ENCODE peak calls at places on chromosome 14, in nine cellular contexts. Q is uterus; S is fibroblast of the conjunctiva; D is sciatic nerve; E is foreskin fibroblast; R is NT2/D1; L is activated CD4-positive, alpha-beta T cell treated with anti-CD3 and anti-CD28 coated beads for 36 hours; M is osteoblast; J is naive B cell. G is an unnamed sample.

GRCh38 chr14:104147346-104148125 is 9.1 kb downstream of the KIF26A start:
- DNase-seq in Q (no peak), S (no peak), D (no peak), E (no peak), R (no peak), L (no peak), M (peak), J (no peak), G (no peak)

GRCh38 chr14:51317373-51317772 is 77.3 kb downstream of the TMX1 start:
- DNase-seq in Q (no peak), S (no peak), D (no peak), E (no peak), R (no peak), L (no peak), M (no peak), J (no peak), G (no peak)

GRCh38 chr14:105507247-105507646 is 16.2 kb downstream of the TEDC1 start:
- DNase-seq in Q (no peak), S (no peak), D (no peak), E (no peak), R (no peak), L (no peak), M (no peak), J (no peak), G (no peak)

GRCh38 chr14:61320806-61321384 is 484 bp upstream of the PRKCH start:
- DNase-seq in Q (no peak), S (no peak), D (no peak), E (no peak), R (no peak), L (no peak), M (peak), J (no peak), G (no peak)

GRCh38 chr14:93304771-93305170 is 28.1 kb downstream of the BTBD7 start:
- DNase-seq in Q (no peak), S (no peak), D (no peak), E (peak), R (no peak), L (no peak), M (no peak), J (no peak), G (no peak)

GRCh38 chr14:88023658-88024187 is 18.8 kb downstream of the GPR65 start:
- DNase-seq in Q (no peak), S (no peak), D (no peak), E (no peak), R (no peak), L (no peak), M (no peak), J (no peak), G (no peak)

GRCh38 chr14:20515846-20516245 is 10.5 kb downstream of the RNASE10 start:
- DNase-seq in Q (no peak), S (no peak), D (no peak), E (no peak), R (no peak), L (no peak), M (no peak), J (no peak), G (no peak)

GRCh38 chr14:61184117-61184516 is 97.0 kb downstream of the TMEM30B start:
- DNase-seq in Q (no peak), S (peak), D (no peak), E (peak), R (no peak), L (no peak), M (peak), J (no peak), G (peak)

GRCh38 chr14:85702937-85703336 is 173.0 kb downstream of the FLRT2 start:
- DNase-seq in Q (no peak), S (peak), D (no peak), E (peak), R (no peak), L (no peak), M (peak), J (no peak), G (peak)

GRCh38 chr14:60095781-60096450 is 4.2 kb downstream of the PCNX4 start:
- DNase-seq in Q (no peak), S (no peak), D (no peak), E (peak), R (no peak), L (no peak), M (peak), J (no peak), G (no peak)

GRCh38 chr14:23449314-23449713 is 13.9 kb upstream of the MYH7 start:
- DNase-seq in Q (no peak), S (no peak), D (no peak), E (no peak), R (no peak), L (no peak), M (no peak), J (no peak), G (no peak)

GRCh38 chr14:23831591-23831990 is 122.0 kb upstream of the DHRS4 start:
- DNase-seq in Q (no peak), S (no peak), D (no peak), E (no peak), R (no peak), L (peak), M (no peak), J (no peak), G (no peak)

GRCh38 chr14:100237735-100238418 is 1.1 kb upstream of the YY1 start:
- DNase-seq in Q (no peak), S (no peak), D (peak), E (peak), R (no peak), L (peak), M (peak), J (peak), G (no peak)

GRCh38 chr14:102088012-102088792 is 1.4 kb upstream of the HSP90AA1 start:
- DNase-seq in Q (peak), S (no peak), D (peak), E (peak), R (no peak), L (peak), M (peak), J (peak), G (no peak)

GRCh38 chr14:90777358-90777757 is 38.9 kb downstream of the TTC7B start:
- DNase-seq in Q (no peak), S (no peak), D (no peak), E (no peak), R (no peak), L (no peak), M (no peak), J (no peak), G (no peak)

GRCh38 chr14:55964081-55964480 is 154.1 kb upstream of the PELI2 start:
- DNase-seq in Q (no peak), S (no peak), D (no peak), E (no peak), R (no peak), L (no peak), M (no peak), J (no peak), G (no peak)

GRCh38 chr14:101903111-101903561 is 61.2 kb upstream of the DYNC1H1 start:
- DNase-seq in Q (no peak), S (no peak), D (no peak), E (no peak), R (no peak), L (no peak), M (no peak), J (no peak), G (no peak)

GRCh38 chr14:75553157-75553556 is 25.3 kb upstream of the FLVCR2 start:
- DNase-seq in Q (no peak), S (no peak), D (no peak), E (no peak), R (no peak), L (no peak), M (no peak), J (no peak), G (no peak)

GRCh38 chr14:70921669-70922068 is 14.4 kb downstream of the PCNX1 start:
- DNase-seq in Q (no peak), S (no peak), D (no peak), E (peak), R (no peak), L (no peak), M (no peak), J (no peak), G (no peak)

GRCh38 chr14:100470523-100470897 is 116.7 kb downstream of the BEGAIN start:
- DNase-seq in Q (no peak), S (no peak), D (no peak), E (no peak), R (no peak), L (no peak), M (no peak), J (no peak), G (no peak)

GRCh38 chr14:31270196-31270772 is 62.7 kb upstream of the HECTD1 start:
- DNase-seq in Q (no peak), S (no peak), D (no peak), E (no peak), R (no peak), L (peak), M (peak), J (no peak), G (no peak)

GRCh38 chr14:94646066-94646465 is 33.9 kb downstream of the SERPINA3 start:
- DNase-seq in Q (no peak), S (no peak), D (no peak), E (no peak), R (no peak), L (no peak), M (no peak), J (no peak), G (no peak)

GRCh38 chr14:84535491-84535890 is 994.5 kb upstream of the FLRT2 start:
- DNase-seq in Q (no peak), S (no peak), D (no peak), E (peak), R (no peak), L (no peak), M (no peak), J (no peak), G (no peak)

GRCh38 chr14:85459361-85459760 is 70.6 kb upstream of the FLRT2 start:
- DNase-seq in Q (no peak), S (no peak), D (no peak), E (peak), R (no peak), L (no peak), M (no peak), J (no peak), G (no peak)

GRCh38 chr14:27427796-27428195 is 830.0 kb upstream of the NOVA1 start:
- DNase-seq in Q (no peak), S (peak), D (no peak), E (no peak), R (no peak), L (no peak), M (no peak), J (no peak), G (no peak)

GRCh38 chr14:57835751-57836150 is 30.1 kb downstream of the SLC35F4 start:
- DNase-seq in Q (no peak), S (no peak), D (no peak), E (no peak), R (no peak), L (no peak), M (no peak), J (no peak), G (no peak)

GRCh38 chr14:25007832-25008231 is 42.1 kb downstream of the STXBP6 start:
- DNase-seq in Q (no peak), S (no peak), D (no peak), E (peak), R (no peak), L (no peak), M (peak), J (no peak), G (no peak)

GRCh38 chr14:92466068-92466458 is 47.5 kb upstream of the RIN3 start:
- DNase-seq in Q (no peak), S (no peak), D (no peak), E (no peak), R (no peak), L (no peak), M (no peak), J (no peak), G (no peak)

GRCh38 chr14:40004871-40005503 is 572.8 kb upstream of the FBXO33 start:
- DNase-seq in Q (no peak), S (no peak), D (no peak), E (no peak), R (no peak), L (no peak), M (no peak), J (no peak), G (no peak)

GRCh38 chr14:101128478-101129450 is 225.2 kb upstream of the RTL1 start:
- DNase-seq in Q (no peak), S (no peak), D (peak), E (no peak), R (no peak), L (no peak), M (peak), J (no peak), G (no peak)

GRCh38 chr14:32980887-32981501 is 42.3 kb downstream of the NPAS3 start:
- DNase-seq in Q (no peak), S (no peak), D (no peak), E (no peak), R (no peak), L (no peak), M (no peak), J (no peak), G (no peak)